ENCODE peak calls at places on chromosome 5, in six cellular contexts. O, W, U, L, F and T are unnamed samples.

GRCh38 chr5:6556089-6556801 is 76.6 kb downstream of the NSUN2 start:
- DNase-seq in O (no peak), W (no peak), U (no peak), L (no peak), F (no peak), T (peak)

GRCh38 chr5:79020861-79021561 is 35.9 kb upstream of the ARSB start:
- DNase-seq in O (peak), W (peak), U (peak), L (peak), F (peak), T (peak)

GRCh38 chr5:180990086-180990888 is 1.6 kb downstream of the BTNL3 start:
- DNase-seq in O (no peak), W (no peak), U (no peak), L (no peak), F (no peak), T (no peak)

GRCh38 chr5:172245823-172246222 is 37.7 kb downstream of the UBTD2 start:
- DNase-seq in O (no peak), W (peak), U (no peak), L (no peak), F (no peak), T (no peak)

GRCh38 chr5:155079698-155080097 is 66.1 kb downstream of the KIF4B start:
- DNase-seq in O (no peak), W (no peak), U (no peak), L (no peak), F (no peak), T (no peak)

GRCh38 chr5:137639645-137640044 is 96.2 kb downstream of the KLHL3 start:
- DNase-seq in O (no peak), W (no peak), U (no peak), L (no peak), F (no peak), T (no peak)

GRCh38 chr5:181217805-181218065 is 5.3 kb upstream of the TRIM41 start:
- DNase-seq in O (no peak), W (no peak), U (no peak), L (no peak), F (no peak), T (no peak)

GRCh38 chr5:157999696-158000095 is 140.8 kb upstream of the CLINT1 start:
- DNase-seq in O (no peak), W (no peak), U (no peak), L (no peak), F (no peak), T (no peak)

GRCh38 chr5:16854351-16854750 is 81.7 kb downstream of the MYO10 start:
- DNase-seq in O (no peak), W (no peak), U (no peak), L (no peak), F (no peak), T (no peak)

GRCh38 chr5:62653001-62653863 is 74.6 kb downstream of the LRRC70 start:
- DNase-seq in O (peak), W (no peak), U (no peak), L (no peak), F (no peak), T (no peak)

GRCh38 chr5:55173696-55174101 is 722 bp upstream of the CDC20B start:
- DNase-seq in O (no peak), W (no peak), U (no peak), L (no peak), F (no peak), T (no peak)

GRCh38 chr5:125129151-125129806 is 382.8 kb upstream of the ZNF608 start:
- DNase-seq in O (peak), W (no peak), U (no peak), L (no peak), F (no peak), T (no peak)

DNA sequence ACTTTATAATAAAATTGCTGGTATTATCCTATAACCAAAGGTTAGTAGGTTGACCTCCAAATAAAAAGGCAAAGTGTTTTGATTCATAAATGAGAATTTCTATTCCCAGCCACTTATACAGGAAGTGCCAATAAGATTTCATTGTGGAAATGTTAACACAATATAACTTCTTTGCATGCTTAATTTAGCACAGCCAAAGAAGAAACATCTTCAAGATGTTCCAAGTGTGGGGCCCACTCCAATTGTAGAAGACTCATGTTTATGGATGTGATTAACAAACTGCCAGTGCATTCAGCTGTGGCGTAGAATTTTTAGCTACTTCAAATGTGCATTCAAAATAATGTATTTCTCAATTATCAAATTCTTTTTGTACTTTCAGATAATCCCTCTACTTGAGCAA is 402.3 kb downstream of the DEPDC1B start:
- DNase-seq in O (no peak), W (no peak), U (no peak), L (no peak), F (no peak), T (no peak)
- H3K4me3 ChIP-seq in O (no peak), W (no peak), U (no peak), L (no peak), F (no peak), T (no peak)

GRCh38 chr5:143093452-143094086 is 309.9 kb downstream of the NR3C1 start:
- DNase-seq in O (no peak), W (no peak), U (no peak), L (no peak), F (no peak), T (no peak)
- H3K4me3 ChIP-seq in O (no peak), W (no peak), U (no peak), L (no peak), F (no peak), T (no peak)

GRCh38 chr5:84383296-84383815 is 1.3 kb downstream of the EDIL3 start:
- DNase-seq in O (peak), W (no peak), U (no peak), L (no peak), F (no peak), T (no peak)
- H3K4me3 ChIP-seq in O (peak), W (peak), U (no peak), L (peak), F (peak), T (peak)

GRCh38 chr5:149062371-149063016 is 368 bp downstream of the SH3TC2 start:
- DNase-seq in O (peak), W (peak), U (peak), L (peak), F (peak), T (no peak)
- H3K4me3 ChIP-seq in O (no peak), W (no peak), U (no peak), L (no peak), F (no peak), T (no peak)

DNA sequence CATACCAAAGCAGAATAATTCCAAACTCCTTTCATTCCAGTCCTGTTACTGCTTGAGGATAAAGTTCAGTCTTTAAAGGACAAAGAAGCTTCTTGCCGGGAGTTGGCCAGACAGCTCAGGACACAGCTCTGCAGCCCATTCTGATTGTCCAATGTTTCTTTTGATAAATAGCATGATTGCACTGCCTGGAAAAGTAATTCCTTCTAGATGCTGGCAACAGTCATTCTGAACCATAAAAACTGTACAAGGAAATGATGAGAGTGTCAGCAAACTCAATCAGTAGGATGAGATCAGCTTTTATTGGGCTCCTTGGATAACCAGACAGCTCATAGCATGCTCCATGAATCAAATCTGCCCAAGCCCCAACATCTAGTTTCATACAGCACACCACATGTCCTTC is 219.7 kb upstream of the NREP start:
- DNase-seq in O (no peak), W (peak), U (no peak), L (no peak), F (no peak), T (no peak)
- H3K4me3 ChIP-seq in O (no peak), W (no peak), U (no peak), L (no peak), F (no peak), T (no peak)

DNA sequence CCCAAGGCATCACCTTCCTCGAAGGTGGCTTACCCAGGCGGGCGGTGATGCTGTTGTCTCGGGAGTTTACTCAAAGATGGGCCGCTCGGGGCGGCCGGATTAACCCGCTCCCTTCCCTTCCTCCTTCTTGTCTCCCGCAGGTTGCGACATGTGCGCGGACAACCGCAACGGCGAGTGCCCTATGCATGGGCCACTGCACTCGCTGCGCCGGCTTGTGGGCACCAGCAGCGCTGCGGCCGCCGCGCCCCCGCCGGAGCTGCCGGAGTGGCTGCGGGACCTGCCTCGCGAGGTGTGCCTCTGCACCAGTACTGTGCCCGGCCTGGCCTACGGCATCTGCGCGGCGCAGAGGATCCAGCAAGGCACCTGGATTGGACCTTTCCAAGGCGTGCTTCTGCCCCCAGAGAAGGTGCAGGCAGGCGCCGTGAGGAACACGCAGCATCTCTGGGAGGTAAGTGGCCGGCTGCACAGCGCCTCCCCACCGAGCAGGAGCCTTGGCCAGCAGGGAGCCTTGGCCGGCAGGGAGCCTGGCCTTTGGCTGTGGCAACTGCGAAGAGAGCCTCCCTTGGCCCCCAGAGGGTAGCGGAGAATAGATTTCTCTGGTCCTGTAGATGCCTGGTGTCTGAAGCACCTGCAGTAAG is 10.6 kb downstream of the PRDM6 start:
- DNase-seq in O (peak), W (no peak), U (no peak), L (no peak), F (no peak), T (no peak)
- H3K4me3 ChIP-seq in O (no peak), W (peak), U (no peak), L (peak), F (peak), T (no peak)

GRCh38 chr5:177366528-177367322 is 9.0 kb downstream of the RGS14 start:
- DNase-seq in O (peak), W (peak), U (peak), L (peak), F (peak), T (peak)
- H3K4me3 ChIP-seq in O (peak), W (peak), U (peak), L (peak), F (peak), T (peak)

GRCh38 chr5:168008555-168008954 is 282.9 kb upstream of the WWC1 start:
- DNase-seq in O (no peak), W (no peak), U (no peak), L (no peak), F (no peak), T (no peak)

GRCh38 chr5:168007286-168007685 is 284.2 kb upstream of the WWC1 start:
- DNase-seq in O (peak), W (no peak), U (no peak), L (no peak), F (no peak), T (no peak)

GRCh38 chr5:168002116-168002515 is 289.3 kb upstream of the WWC1 start:
- DNase-seq in O (no peak), W (no peak), U (no peak), L (no peak), F (no peak), T (no peak)

GRCh38 chr5:168005093-168005492 is 286.4 kb upstream of the WWC1 start:
- DNase-seq in O (no peak), W (no peak), U (no peak), L (no peak), F (no peak), T (no peak)

DNA sequence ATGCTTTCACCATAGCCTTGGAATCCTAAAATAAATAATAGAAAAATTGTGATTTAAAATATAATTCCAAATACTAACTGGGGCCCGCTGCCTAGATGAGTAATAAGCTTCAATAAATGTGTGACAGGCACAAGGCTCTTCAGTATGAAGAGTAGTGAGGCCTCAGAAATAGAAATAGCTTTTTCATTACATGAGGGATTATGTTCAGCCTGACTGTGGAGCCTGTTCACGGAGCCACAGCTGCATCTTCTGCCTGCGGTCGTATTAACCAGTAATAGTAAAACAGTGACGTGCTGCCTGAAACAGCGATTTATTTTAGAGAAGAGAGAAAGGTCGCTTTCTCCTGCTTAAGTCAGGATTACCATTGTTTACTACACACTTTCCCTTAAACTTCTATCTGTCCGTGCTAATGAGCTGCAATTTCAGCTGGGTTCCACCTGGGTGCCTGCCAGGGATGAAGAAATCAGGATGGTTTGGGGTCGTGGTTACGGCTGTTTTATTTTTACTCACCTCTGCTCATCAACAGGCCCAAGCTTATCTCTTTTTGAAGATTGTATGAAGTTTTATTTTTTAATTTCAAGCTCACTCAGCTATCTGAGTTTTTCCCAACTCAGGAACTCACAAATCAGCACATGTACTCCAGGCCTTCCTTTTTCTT is 284.8 kb upstream of the WWC1 start:
- DNase-seq in O (peak), W (no peak), U (no peak), L (no peak), F (no peak), T (no peak)
- H3K4me3 ChIP-seq in O (no peak), W (no peak), U (no peak), L (no peak), F (no peak), T (no peak)